ENCODE peak calls at places on chromosomes 13 and 19, in seven cellular contexts. R, G, Q, K, T, L and I are unnamed samples.
A peak's percentile ranks its signal among the peaks of the same experiment; 100 is the strongest.

GRCh38 chr13:41458939-41459753 is 1.8 kb downstream of the RGCC start:
- DNase-seq in R (peak; percentile 54), G (peak; percentile 50), Q (no peak), K (peak; percentile 57), T (peak; percentile 35), L (peak; percentile 8), I (peak; percentile 46)

GRCh38 chr19:3176715-3177501 is 1.7 kb upstream of the S1PR4 start:
- DNase-seq in R (peak; percentile 34), G (peak; percentile 79), Q (no peak), K (peak; percentile 67), T (peak; percentile 32), L (no peak), I (peak; percentile 69)

GRCh38 chr19:49853852-49854849 is 3.2 kb downstream of the PTOV1 start:
- DNase-seq in R (no peak), G (no peak), Q (no peak), K (peak; percentile 21), T (no peak), L (no peak), I (no peak)

GRCh38 chr19:55406869-55407624 is 541 bp downstream of the UBE2S start:
- DNase-seq in R (peak; percentile 37), G (no peak), Q (peak; percentile 24), K (no peak), T (no peak), L (no peak), I (peak; percentile 46)

GRCh38 chr13:112849500-112849899 is 119.5 kb upstream of the MCF2L start:
- DNase-seq in R (no peak), G (no peak), Q (no peak), K (no peak), T (no peak), L (peak; percentile 94), I (no peak)

GRCh38 chr13:28837111-28837510 is 17.0 kb downstream of the MTUS2 start:
- DNase-seq in R (no peak), G (no peak), Q (no peak), K (no peak), T (no peak), L (no peak), I (no peak)

GRCh38 chr19:46426506-46427162 is 2.1 kb downstream of the PNMA8C start:
- DNase-seq in R (peak; percentile 83), G (peak; percentile 79), Q (peak; percentile 86), K (peak; percentile 54), T (peak; percentile 81), L (peak; percentile 89), I (peak; percentile 55)

GRCh38 chr19:51514866-51515481 is 13.4 kb upstream of the SIGLEC12 start:
- DNase-seq in R (peak; percentile 52), G (peak; percentile 51), Q (no peak), K (no peak), T (peak; percentile 53), L (peak; percentile 43), I (no peak)

GRCh38 chr19:13629687-13630357 is 123.5 kb upstream of the CACNA1A start:
- DNase-seq in R (no peak), G (peak; percentile 84), Q (no peak), K (no peak), T (no peak), L (no peak), I (no peak)